ENCODE peak calls at places on chromosomes 12 and 14, in seven cellular contexts. S, J, M, R, A, U and V are unnamed samples. For H3K4me1, the result is how much of the 10 kb centered on the place peaks cover.

GRCh38 chr12:28202374-28203130 is 12.3 kb downstream of the CCDC91 start:
- DNase-seq in S (no peak), A (no peak), M (no peak), R (no peak), U (no peak), J (no peak), V (no peak)

GRCh38 chr12:31325524-31325875 is 450 bp downstream of the SINHCAF start:
- DNase-seq in S (no peak), R (no peak), M (no peak), U (peak), J (no peak), A (no peak), V (no peak)

GRCh38 chr12:108305520-108305919 is 33.6 kb downstream of the CMKLR1 start:
- DNase-seq in U (peak), A (peak), S (no peak), R (peak), M (peak), J (no peak), V (peak)

GRCh38 chr12:43312991-43313505 is 239.0 kb downstream of the ADAMTS20 start:
- DNase-seq in R (no peak), J (no peak), A (no peak), U (no peak), S (no peak), M (no peak), V (no peak)

GRCh38 chr12:97131220-97131981 is 224.3 kb downstream of the NEDD1 start:
- DNase-seq in R (no peak), S (no peak), U (no peak), A (no peak), J (peak), M (no peak), V (no peak)

GRCh38 chr14:99684356-99684952 is 356 bp downstream of the CYP46A1 start:
- DNase-seq in A (no peak), M (no peak), S (no peak), U (no peak), R (no peak), J (no peak), V (no peak)

GRCh38 chr12:27696293-27696652 is at the start of gene REP15:
- DNase-seq in S (no peak), U (no peak), R (no peak), J (no peak), A (no peak), M (no peak), V (no peak)

GRCh38 chr12:101414533-101415119 is 7.1 kb upstream of the ARL1 start:
- DNase-seq in J (peak), S (peak), M (no peak), U (no peak), R (peak), A (no peak), V (no peak)

GRCh38 chr12:81416571-81416970 is 338.7 kb downstream of the ACSS3 start:
- DNase-seq in U (no peak), A (no peak), M (no peak), S (no peak), R (no peak), J (no peak), V (no peak)

GRCh38 chr12:68762691-68763090 is 16.7 kb downstream of the SLC35E3 start:
- DNase-seq in S (no peak), A (no peak), R (no peak), M (no peak), J (no peak), U (no peak), V (no peak)

GRCh38 chr14:26138764-26139445 is 458.9 kb downstream of the NOVA1 start:
- DNase-seq in R (no peak), M (no peak), J (peak), U (no peak), A (no peak), S (peak), V (no peak)

GRCh38 chr12:65532162-65532561 is 253.7 kb downstream of the MSRB3 start:
- DNase-seq in S (no peak), U (no peak), J (no peak), A (no peak), R (no peak), M (no peak), V (no peak)

GRCh38 chr12:54294152-54294913 is 6.5 kb downstream of the NFE2 start:
- DNase-seq in J (peak), S (peak), M (peak), A (no peak), U (no peak), R (peak), V (peak)

GRCh38 chr12:14828896-14829295 is 14.4 kb downstream of the ART4 start:
- DNase-seq in A (no peak), U (no peak), M (no peak), R (no peak), J (peak), S (peak), V (no peak)

GRCh38 chr12:99476956-99477355 is 170.6 kb upstream of the GARIN6 start:
- DNase-seq in U (no peak), A (no peak), M (no peak), R (no peak), S (no peak), J (no peak), V (no peak)

GRCh38 chr12:121794532-121795028 is 1.1 kb upstream of the RHOF start:
- DNase-seq in R (peak), J (no peak), S (no peak), A (no peak), M (peak), U (peak), V (no peak)

GRCh38 chr12:121795029-121795977 is 1.8 kb upstream of the RHOF start:
- DNase-seq in R (peak), S (peak), J (peak), U (peak), M (peak), A (peak), V (peak)

GRCh38 chr12:26153421-26154154 is 28.8 kb upstream of the BHLHE41 start:
- DNase-seq in A (no peak), S (peak), R (peak), M (no peak), J (no peak), U (no peak), V (no peak)
- TF ChIP-seq CTCF in A (no peak), S (no peak), R (no peak), M (no peak), J (no peak), U (no peak), V (peak)

GRCh38 chr14:21149641-21150367 is 6.1 kb downstream of the OR5AU1 start:
- DNase-seq in M (no peak), J (no peak), A (no peak), U (no peak), R (no peak), S (no peak), V (no peak)
- H3K4me1 ChIP-seq in M (under half), J (under half), A (under half), U (under half), R (under half), S (under half), V (under half)

DNA sequence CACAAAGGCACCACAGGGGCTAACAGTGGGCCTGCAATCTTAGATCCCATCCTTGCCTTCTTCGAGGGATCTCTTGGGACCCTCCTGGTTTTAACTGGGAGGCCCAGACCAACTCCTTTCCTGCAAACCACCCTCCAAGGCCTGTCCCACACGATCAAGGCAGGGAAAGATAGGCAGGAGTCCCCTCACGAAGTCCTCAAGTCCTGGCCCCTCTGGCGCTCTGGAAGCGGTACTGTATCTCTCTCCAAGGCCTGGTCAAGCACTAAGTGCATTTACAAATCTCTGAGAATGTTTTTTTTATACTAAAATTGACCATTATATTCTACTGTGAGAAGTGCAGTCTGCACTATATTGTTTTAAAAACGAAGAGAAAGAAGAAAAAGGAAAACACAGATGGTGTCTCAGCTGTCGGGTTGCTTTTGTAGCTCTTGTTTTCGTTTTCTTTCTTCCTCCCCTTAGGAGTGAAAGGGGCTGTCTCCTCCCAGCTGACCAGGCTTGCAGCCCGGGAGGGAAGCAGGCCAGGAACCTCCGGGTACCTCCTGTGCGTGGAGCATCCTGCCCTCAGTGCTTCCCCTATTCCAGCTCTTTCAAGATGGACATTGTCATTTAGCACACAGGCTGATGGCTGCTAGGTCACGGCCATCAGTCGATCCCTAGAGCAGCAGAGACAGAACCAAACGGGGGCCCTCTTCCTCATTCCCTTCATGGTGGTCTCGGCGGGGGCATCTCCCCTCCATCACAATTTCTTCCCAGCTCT is 56.7 kb downstream of the FAM222A start:
- DNase-seq in R (no peak), S (no peak), J (no peak), A (peak), M (no peak), U (peak), V (no peak)
- TF ChIP-seq CTCF in R (no peak), S (no peak), J (no peak), A (no peak), M (no peak), U (no peak), V (no peak)

GRCh38 chr12:57091633-57092528 is 3.0 kb downstream of the NAB2 start:
- DNase-seq in S (no peak), U (no peak), J (no peak), A (no peak), M (no peak), R (no peak), V (no peak)

GRCh38 chr12:57089259-57090245 is 638 bp downstream of the NAB2 start:
- DNase-seq in S (peak), U (peak), J (peak), R (peak), M (peak), A (peak), V (peak)

GRCh38 chr12:57088442-57089258 is at the start of gene NAB2:
- DNase-seq in M (peak), J (peak), U (peak), S (peak), R (peak), A (peak), V (peak)

GRCh38 chr12:57090924-57091632 is 2.2 kb downstream of the NAB2 start:
- DNase-seq in J (no peak), M (peak), S (no peak), R (no peak), U (no peak), A (peak), V (no peak)

DNA sequence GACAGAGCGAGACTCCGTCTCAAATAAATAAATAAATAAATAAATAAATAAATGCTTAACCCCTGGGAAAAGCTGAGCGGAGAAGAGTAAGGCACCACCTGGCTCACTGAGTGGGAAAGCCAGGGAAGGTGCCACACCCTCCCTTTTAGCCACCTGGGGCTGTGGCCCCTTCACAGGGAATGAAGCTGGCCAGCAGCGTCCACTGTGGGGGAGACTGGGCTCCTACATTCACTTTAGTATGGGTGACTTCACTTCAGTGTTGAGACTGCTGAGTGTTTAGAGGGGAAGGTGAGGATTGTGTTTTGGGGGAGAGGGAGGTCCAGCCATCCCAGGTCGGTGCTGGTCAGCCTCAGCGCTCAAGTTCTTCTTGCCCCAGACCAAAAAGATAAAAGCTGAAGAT is 1.5 kb downstream of the NAB2 start:
- DNase-seq in U (no peak), M (no peak), A (no peak), S (no peak), J (no peak), R (no peak), V (no peak)
- H3K4me1 ChIP-seq in U (under half), M (under half), A (half or more), S (under half), J (under half), R (half or more), V (half or more)

GRCh38 chr12:89525824-89526770 is at the start of gene POC1B:
- DNase-seq in S (peak), J (peak), A (peak), R (peak), U (peak), M (peak), V (peak)
- TF ChIP-seq CTCF in S (no peak), J (no peak), A (no peak), R (no peak), U (no peak), M (no peak), V (no peak)

GRCh38 chr14:64113279-64113678 is 180.9 kb downstream of the ESR2 start:
- DNase-seq in A (peak), J (no peak), U (peak), S (no peak), R (no peak), M (peak), V (no peak)

GRCh38 chr14:64117671-64118402 is 176.3 kb downstream of the ESR2 start:
- DNase-seq in M (peak), S (no peak), J (no peak), R (peak), A (peak), U (no peak), V (peak)

GRCh38 chr14:64114166-64114565 is 180.0 kb downstream of the ESR2 start:
- DNase-seq in S (no peak), U (no peak), A (peak), J (peak), R (no peak), M (peak), V (no peak)

GRCh38 chr14:64114796-64115195 is 179.4 kb downstream of the ESR2 start:
- DNase-seq in M (no peak), A (peak), U (no peak), S (no peak), J (no peak), R (no peak), V (no peak)

DNA sequence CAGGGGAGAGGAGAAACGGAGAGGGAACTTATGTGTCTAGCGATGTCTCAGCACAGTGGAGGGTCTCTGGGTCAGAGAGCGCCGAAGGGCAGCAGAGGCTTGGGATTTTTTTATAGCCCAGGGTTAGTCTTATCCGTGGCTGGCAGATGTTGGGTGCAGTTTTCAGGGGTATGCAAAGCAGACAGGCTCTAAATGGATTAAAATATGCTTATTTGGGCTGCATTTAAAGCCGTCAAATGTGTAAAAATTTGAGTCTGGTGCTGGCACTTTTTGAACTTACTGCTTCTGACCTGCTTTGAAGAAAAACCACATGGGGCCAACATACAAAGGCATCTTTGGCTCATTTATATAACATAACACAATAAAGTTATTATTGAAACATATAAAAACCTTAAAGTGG is 178.8 kb downstream of the ESR2 start:
- DNase-seq in S (no peak), R (no peak), M (no peak), A (no peak), U (no peak), J (no peak), V (no peak)
- H3K4me1 ChIP-seq in S (under half), R (under half), M (half or more), A (under half), U (under half), J (under half), V (under half)

GRCh38 chr12:3881208-3881980 is 8.2 kb upstream of the PARP11 start:
- DNase-seq in R (no peak), S (no peak), U (no peak), J (peak), A (no peak), M (no peak), V (no peak)

GRCh38 chr12:3884671-3885070 is 11.5 kb upstream of the PARP11 start:
- DNase-seq in S (no peak), U (no peak), R (no peak), J (no peak), A (no peak), M (no peak), V (no peak)

GRCh38 chr12:3882396-3882795 is 9.2 kb upstream of the PARP11 start:
- DNase-seq in A (no peak), U (no peak), R (no peak), J (no peak), S (no peak), M (no peak), V (no peak)

GRCh38 chr12:3885179-3886094 is 12.2 kb upstream of the PARP11 start:
- DNase-seq in U (no peak), S (peak), J (peak), R (no peak), A (no peak), M (no peak), V (no peak)

GRCh38 chr12:3882896-3883564 is 9.8 kb upstream of the PARP11 start:
- DNase-seq in R (no peak), U (no peak), M (no peak), A (no peak), J (peak), S (peak), V (no peak)
- TF ChIP-seq CTCF in R (no peak), U (no peak), M (no peak), A (no peak), J (peak), S (no peak), V (peak)

GRCh38 chr12:57229041-57229633 is 374 bp upstream of the SHMT2 start:
- DNase-seq in R (no peak), A (no peak), M (no peak), U (no peak), S (no peak), J (no peak), V (no peak)
- H3K4me1 ChIP-seq in R (under half), A (under half), M (under half), U (under half), S (under half), J (under half), V (half or more)